ENCODE peak calls at places on chromosome 5, in ten cellular contexts. R is memory B cell; S is foreskin fibroblast; L is stimulated activated CD4-positive, alpha-beta T cell treated with anti-CD3 and anti-CD28 coated beads, TNF-alpha, amount 100 ng/mL, for 24 hours; O is Right ventricle myocardium superior; C is bronchial epithelial cell; P is activated naive CD4-positive, alpha-beta T cell treated with anti-CD3 and anti-CD28 coated beads for 36 hours; H is NCI-H1930; U is activated T-helper 1 cell treated with anti-CD3 and anti-CD28 coated beads, Interleukin-2, amount 50 U/mL, for 16 hours; I is HS-5. T is an unnamed sample.

GRCh38 chr5:1448511-1449011 is 3.3 kb upstream of the SLC6A3 start:
- DNase-seq in R (no peak), O (peak; percentile 8), C (no peak), L (no peak), S (no peak), H (no peak), P (no peak), U (no peak), I (no peak), T (no peak)

GRCh38 chr5:79237735-79238560 is 2.0 kb downstream of the JMY start:
- DNase-seq in C (peak; percentile 4), U (no peak), H (no peak), P (no peak), I (no peak), S (no peak), O (no peak), L (no peak), R (no peak), T (no peak)

GRCh38 chr5:177429248-177430045 is 3.0 kb downstream of the GRK6 start:
- DNase-seq in I (no peak), L (peak; percentile 73), R (no peak), P (peak; percentile 97), O (peak; percentile 83), C (no peak), U (peak; percentile 54), S (no peak), H (no peak), T (no peak)

GRCh38 chr5:143733635-143734341 is 78.2 kb upstream of the HMHB1 start:
- DNase-seq in C (peak; percentile 8), S (no peak), U (no peak), R (no peak), I (no peak), O (no peak), P (no peak), H (no peak), L (no peak), T (no peak)

GRCh38 chr5:73322453-73323076 is 126.0 kb downstream of the FOXD1 start:
- DNase-seq in S (no peak), R (no peak), L (no peak), O (no peak), P (no peak), H (no peak), C (no peak), U (no peak), I (no peak), T (no peak)

GRCh38 chr5:111853748-111854147 is 96.8 kb upstream of the NREP start:
- DNase-seq in U (no peak), H (no peak), I (no peak), P (no peak), L (no peak), S (peak; percentile 81), O (no peak), R (no peak), C (no peak), T (no peak)

GRCh38 chr5:14123974-14124482 is 19.1 kb upstream of the TRIO start:
- DNase-seq in O (no peak), H (no peak), U (no peak), L (no peak), I (no peak), C (peak; percentile 42), R (no peak), S (no peak), P (no peak), T (no peak)

GRCh38 chr5:97629281-97629680 is 446.2 kb upstream of the RIOK2 start:
- DNase-seq in O (peak; percentile 52), I (peak; percentile 56), S (peak; percentile 95), U (no peak), P (no peak), H (no peak), L (no peak), C (peak; percentile 46), R (no peak), T (peak; percentile 69)

GRCh38 chr5:131538177-131538593 is 96.8 kb downstream of the RAPGEF6 start:
- DNase-seq in I (peak; percentile 85), H (no peak), O (no peak), R (no peak), S (peak; percentile 85), L (no peak), P (no peak), U (no peak), C (peak; percentile 98), T (peak; percentile 83)

GRCh38 chr5:170403675-170404074 is 14.5 kb upstream of the KCNMB1 start:
- DNase-seq in I (no peak), P (no peak), S (no peak), R (no peak), C (no peak), L (no peak), H (no peak), O (no peak), U (no peak), T (no peak)

GRCh38 chr5:96565843-96566242 is 96.3 kb upstream of the CAST start:
- DNase-seq in C (peak; percentile 64), S (peak; percentile 88), O (no peak), P (no peak), R (no peak), H (no peak), I (no peak), L (no peak), U (no peak), T (peak; percentile 76)

GRCh38 chr5:131622633-131623032 is 12.4 kb downstream of the RAPGEF6 start:
- DNase-seq in R (no peak), P (no peak), H (no peak), C (no peak), S (peak; percentile 75), I (no peak), U (no peak), O (no peak), L (no peak), T (peak; percentile 75)